ENCODE peak calls at places on chromosome 5, in five cellular contexts. Z is effector memory CD4-positive, alpha-beta T cell; W is iPS DF 6.9; P is cardiac muscle cell; S is H9. X is an unnamed sample.

GRCh38 chr5:151251001-151251551 is 1.9 kb upstream of the GM2A start:
- DNase-seq in Z (peak), W (no peak), P (no peak), S (peak), X (peak)

GRCh38 chr5:127650022-127650421 is 1.1 kb downstream of the CTXN3 start:
- DNase-seq in Z (no peak), W (no peak), P (peak), S (no peak), X (no peak)

GRCh38 chr5:177608243-177609075 is 8.5 kb downstream of the B4GALT7 start:
- DNase-seq in Z (no peak), W (no peak), P (no peak), S (no peak), X (no peak)

GRCh38 chr5:167295686-167296015 is 995.8 kb upstream of the WWC1 start:
- DNase-seq in Z (no peak), W (no peak), P (no peak), S (no peak), X (no peak)

GRCh38 chr5:61289669-61290363 is 42.2 kb upstream of the ZSWIM6 start:
- DNase-seq in Z (no peak), W (no peak), P (no peak), S (no peak), X (no peak)

GRCh38 chr5:96809898-96810297 is 2.2 kb upstream of the ERAP1 start:
- DNase-seq in Z (no peak), W (no peak), P (no peak), S (no peak), X (no peak)

GRCh38 chr5:139391570-139392323 is 2.0 kb upstream of the MZB1 start:
- DNase-seq in Z (no peak), W (no peak), P (no peak), S (no peak), X (no peak)

GRCh38 chr5:9339206-9339818 is 206.6 kb downstream of the SEMA5A start:
- DNase-seq in Z (no peak), W (peak), P (no peak), S (peak), X (no peak)

GRCh38 chr5:16844952-16845351 is 91.1 kb downstream of the MYO10 start:
- DNase-seq in Z (no peak), W (no peak), P (no peak), S (no peak), X (no peak)

GRCh38 chr5:77146896-77147295 is 59.8 kb upstream of the ZBED3 start:
- DNase-seq in Z (no peak), W (no peak), P (no peak), S (no peak), X (no peak)

GRCh38 chr5:79236970-79237734 is 1.2 kb downstream of the JMY start:
- DNase-seq in Z (peak), W (no peak), P (peak), S (peak), X (peak)

GRCh38 chr5:134525687-134526482 is 415 bp downstream of the JADE2 start:
- DNase-seq in Z (peak), W (no peak), P (peak), S (peak), X (peak)

DNA sequence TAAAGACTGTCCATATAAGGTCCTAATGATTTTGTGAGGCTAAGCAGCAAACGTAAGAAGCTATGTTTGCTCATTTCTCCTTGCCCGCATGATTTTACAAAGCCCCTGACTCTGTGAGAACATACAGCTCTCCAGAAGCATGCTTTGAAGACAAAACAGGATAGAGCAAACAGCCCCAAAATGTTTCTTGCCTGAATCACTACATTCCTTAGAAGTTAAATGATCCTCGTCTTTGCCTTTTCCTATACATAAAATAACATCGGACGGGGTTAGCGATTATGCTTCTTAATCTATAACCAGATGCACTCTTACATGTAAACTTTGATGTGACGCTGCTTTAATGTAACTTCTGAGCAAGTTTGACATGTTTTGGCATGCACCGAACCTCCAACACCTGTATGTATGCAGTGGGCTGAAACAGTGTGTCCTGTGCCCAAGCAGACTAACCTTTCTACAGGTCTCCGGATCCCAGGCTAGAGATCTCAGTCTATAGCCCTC is 353.7 kb downstream of the CETN3 start:
- DNase-seq in Z (no peak), W (no peak), P (no peak), S (no peak), X (no peak)
- H3K27ac ChIP-seq in Z (no peak), W (no peak), P (no peak), S (peak), X (no peak)

GRCh38 chr5:14686517-14686916 is 22.0 kb downstream of the OTULIN start:
- DNase-seq in Z (no peak), W (no peak), P (no peak), S (no peak), X (no peak)

GRCh38 chr5:14684757-14685156 is 20.2 kb downstream of the OTULIN start:
- DNase-seq in Z (no peak), W (no peak), P (no peak), S (no peak), X (no peak)

GRCh38 chr5:14685757-14686156 is 21.2 kb downstream of the OTULIN start:
- DNase-seq in Z (no peak), W (no peak), P (peak), S (no peak), X (peak)

GRCh38 chr5:14681236-14681752 is 16.8 kb downstream of the OTULIN start:
- DNase-seq in Z (no peak), W (no peak), P (no peak), S (no peak), X (no peak)

GRCh38 chr5:14683906-14684455 is 19.5 kb downstream of the OTULIN start:
- DNase-seq in Z (no peak), W (no peak), P (no peak), S (no peak), X (no peak)
- H3K27ac ChIP-seq in Z (no peak), W (no peak), P (peak), S (no peak), X (no peak)

GRCh38 chr5:160298189-160298588 is 14.2 kb downstream of the CCNJL start:
- DNase-seq in Z (no peak), W (no peak), P (no peak), S (no peak), X (no peak)

GRCh38 chr5:160293901-160294561 is 18.3 kb downstream of the CCNJL start:
- DNase-seq in Z (no peak), W (no peak), P (no peak), S (peak), X (no peak)

GRCh38 chr5:160297776-160298175 is 14.6 kb downstream of the CCNJL start:
- DNase-seq in Z (no peak), W (no peak), P (no peak), S (no peak), X (no peak)

GRCh38 chr5:160296496-160296895 is 15.9 kb downstream of the CCNJL start:
- DNase-seq in Z (no peak), W (no peak), P (no peak), S (no peak), X (no peak)

GRCh38 chr5:160297004-160297403 is 15.4 kb downstream of the CCNJL start:
- DNase-seq in Z (no peak), W (no peak), P (no peak), S (no peak), X (no peak)
- H3K27ac ChIP-seq in Z (no peak), W (no peak), P (no peak), S (no peak), X (no peak)

DNA sequence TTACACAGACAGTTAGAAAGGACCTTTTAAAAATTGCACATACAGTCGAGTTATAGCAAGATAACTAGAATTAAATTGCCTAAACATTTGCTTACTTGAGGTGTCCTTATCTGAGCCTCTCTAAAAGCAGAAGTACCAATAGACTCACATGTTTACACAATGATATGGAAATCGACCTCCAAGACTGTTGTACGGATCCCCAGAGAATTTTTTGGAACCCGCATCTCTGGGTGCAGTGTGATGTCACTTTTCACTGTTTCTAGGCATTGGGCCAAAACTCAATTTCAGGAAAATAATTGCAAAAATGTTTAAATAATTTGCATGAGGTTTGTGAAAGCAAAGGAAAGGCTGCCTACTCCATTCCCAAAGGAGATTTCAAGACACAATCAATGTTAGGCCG is 63.1 kb upstream of the ATG10 start:
- DNase-seq in Z (no peak), W (no peak), P (no peak), S (no peak), X (no peak)
- H3K27ac ChIP-seq in Z (no peak), W (no peak), P (no peak), S (no peak), X (no peak)

DNA sequence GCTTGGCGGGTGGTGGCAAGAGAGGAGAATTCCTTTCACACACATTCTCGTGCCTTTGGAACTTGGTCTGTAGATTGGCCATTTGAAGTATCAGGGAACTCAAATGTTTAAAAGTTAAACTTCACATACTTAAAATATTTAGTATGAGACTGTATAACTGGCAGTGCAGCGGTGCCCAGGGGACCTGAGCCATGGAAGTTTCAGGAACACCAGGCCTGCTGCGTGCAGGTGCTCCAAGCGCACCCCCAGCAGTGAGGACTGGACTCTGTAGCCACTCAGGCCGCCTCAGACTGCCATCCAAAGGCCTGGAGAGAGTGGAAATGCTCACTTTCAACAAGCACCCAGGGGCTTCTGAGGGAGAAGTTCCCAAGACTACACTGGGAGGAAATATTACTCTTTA is 273.5 kb upstream of the IRX2 start:
- DNase-seq in Z (no peak), W (no peak), P (no peak), S (no peak), X (no peak)
- H3K27ac ChIP-seq in Z (no peak), W (no peak), P (no peak), S (no peak), X (no peak)

X was measured in CD4-positive, alpha-beta memory T cell.